ENCODE peak calls at places on chromosome 22, in ten cellular contexts. Q is progenitor cell of endocrine pancreas, A is BJ, N is cardiac muscle cell, Y is mesothelial cell of epicardium, B is colonic mucosa, W is lung, D is left ventricle myocardium inferior, G is heart left ventricle, E is foreskin keratinocyte. R is an unnamed sample.

GRCh38 chr22:37982938-37983859 is 1.2 kb downstream of the SOX10 start:
- DNase-seq in B (no peak), D (no peak), W (no peak), G (no peak), N (no peak), Y (peak; percentile 66), E (no peak), Q (peak; percentile 36), A (no peak), R (no peak)

GRCh38 chr22:45170001-45170466 is 6.3 kb downstream of the NUP50 start:
- DNase-seq in N (peak; percentile 32), D (no peak), W (no peak), B (no peak), Q (no peak), A (no peak), E (no peak), Y (no peak), G (no peak), R (no peak)

GRCh38 chr22:29245626-29246385 is 22.0 kb downstream of the RHBDD3 start:
- DNase-seq in G (peak; percentile 69), E (no peak), W (peak; percentile 67), Q (peak; percentile 64), B (peak; percentile 69), A (no peak), D (peak; percentile 66), Y (peak; percentile 81), N (peak; percentile 75), R (peak; percentile 79)

GRCh38 chr22:20273720-20274119 is 5.6 kb upstream of the RTN4R start:
- DNase-seq in A (no peak), W (no peak), Y (no peak), N (no peak), B (no peak), D (no peak), G (no peak), Q (no peak), E (no peak), R (no peak)

GRCh38 chr22:33844273-33844672 is 76.0 kb downstream of the LARGE1 start:
- DNase-seq in D (no peak), Y (no peak), E (no peak), N (no peak), W (no peak), G (no peak), B (no peak), Q (no peak), A (no peak), R (no peak)

GRCh38 chr22:24071686-24072085 is 60.6 kb downstream of the CABIN1 start:
- DNase-seq in G (no peak), A (no peak), W (no peak), B (no peak), D (no peak), N (no peak), Y (no peak), E (no peak), Q (no peak), R (no peak)

GRCh38 chr22:27283714-27284113 is 517.8 kb downstream of the MN1 start:
- DNase-seq in Y (no peak), A (no peak), E (no peak), D (no peak), N (no peak), W (no peak), B (no peak), Q (no peak), G (no peak), R (no peak)

GRCh38 chr22:29306175-29306829 is at the start of gene GAS2L1:
- DNase-seq in Q (peak; percentile 64), B (peak; percentile 90), A (no peak), D (peak; percentile 90), Y (peak; percentile 80), E (no peak), W (peak; percentile 77), G (peak; percentile 91), N (peak; percentile 88), R (peak; percentile 87)

GRCh38 chr22:24305260-24305692 is 34.6 kb downstream of the SPECC1L start:
- DNase-seq in Y (no peak), G (no peak), N (peak; percentile 57), D (no peak), Q (no peak), W (no peak), B (no peak), A (no peak), E (no peak), R (peak; percentile 48)

GRCh38 chr22:20979243-20979809 is 2.8 kb upstream of the LZTR1 start:
- DNase-seq in W (peak; percentile 78), D (peak; percentile 53), N (peak; percentile 93), A (no peak), Q (peak; percentile 70), Y (peak; percentile 70), G (peak; percentile 68), E (peak; percentile 77), B (peak; percentile 89), R (peak; percentile 83)

GRCh38 chr22:39303892-39304671 is 15.3 kb downstream of the RPL3 start:
- DNase-seq in Y (no peak), N (no peak), B (no peak), G (no peak), E (no peak), Q (no peak), A (no peak), D (no peak), W (no peak), R (no peak)

GRCh38 chr22:39308614-39309363 is 10.6 kb downstream of the RPL3 start:
- DNase-seq in B (no peak), G (peak; percentile 70), Q (no peak), N (peak; percentile 95), D (no peak), A (peak; percentile 82), E (peak; percentile 79), Y (no peak), W (peak; percentile 54), R (peak; percentile 96)

GRCh38 chr22:39303358-39303757 is 16.1 kb downstream of the RPL3 start:
- DNase-seq in Q (no peak), N (no peak), A (no peak), E (no peak), D (no peak), G (no peak), B (no peak), Y (no peak), W (no peak), R (no peak)

GRCh38 chr22:39309364-39309861 is 10.0 kb downstream of the RPL3 start:
- DNase-seq in Q (no peak), N (no peak), A (no peak), W (no peak), G (no peak), E (peak; percentile 80), Y (no peak), B (no peak), D (no peak), R (no peak)

GRCh38 chr22:39306456-39307361 is 12.7 kb downstream of the RPL3 start:
- DNase-seq in W (no peak), A (no peak), G (peak; percentile 66), Q (no peak), D (no peak), B (no peak), Y (no peak), E (no peak), N (no peak), R (peak; percentile 36)
- TF ChIP-seq CTCF in W (peak; percentile 3), A (peak; percentile 27), G (peak; percentile 54), Q (peak; percentile 51), D (peak; percentile 58), B (peak; percentile 20), Y (no peak), E (peak; percentile 68), N (peak; percentile 38), R (peak; percentile 22)

DNA sequence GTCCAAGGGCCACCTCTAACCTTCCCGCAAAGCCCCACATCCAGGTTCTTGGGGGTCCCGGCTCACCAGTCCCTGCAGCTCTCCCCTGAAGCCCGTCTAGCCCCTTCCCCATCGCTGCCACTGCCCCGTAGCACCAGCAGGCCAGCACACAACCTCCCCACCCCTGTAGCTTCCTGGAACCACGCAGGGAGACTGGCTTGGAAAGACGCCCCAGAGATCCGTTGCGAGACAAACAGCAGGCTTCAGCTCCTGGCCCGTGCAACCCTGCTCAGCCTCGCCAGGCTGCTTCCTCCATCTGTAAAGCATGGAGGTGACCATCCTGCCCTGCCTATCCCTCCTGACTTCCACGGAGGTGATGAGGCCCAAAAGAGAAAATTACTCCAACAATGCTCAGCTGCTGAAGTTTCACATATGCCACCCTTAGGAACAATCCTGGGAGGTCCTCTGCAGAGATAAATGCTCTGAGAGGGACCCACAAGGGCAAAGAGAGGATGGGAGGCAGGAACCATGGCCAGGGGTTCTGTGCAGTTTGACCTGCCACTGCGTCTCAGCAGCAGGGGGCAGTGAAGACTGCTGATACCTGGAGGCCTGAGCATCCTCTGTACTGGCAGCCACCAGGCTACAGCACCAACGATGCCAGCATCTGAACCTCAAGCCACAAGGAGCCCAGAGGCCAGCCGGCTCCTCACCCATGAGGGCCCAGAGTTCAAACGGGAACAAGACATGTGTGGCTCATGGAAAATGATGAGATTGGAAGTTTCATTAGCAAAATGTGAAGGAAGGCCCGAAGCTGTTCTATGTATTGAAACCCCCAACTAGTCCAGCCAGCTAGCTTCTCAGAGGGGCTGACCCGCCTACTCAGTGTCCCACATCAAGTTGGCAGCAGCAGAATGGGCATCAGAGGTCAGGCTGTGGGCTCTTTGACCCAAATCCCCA is 16.1 kb downstream of the DGCR2 start:
- DNase-seq in D (no peak), Y (no peak), B (no peak), G (no peak), E (no peak), N (no peak), W (no peak), A (no peak), Q (no peak), R (no peak)
- TF ChIP-seq CTCF in D (peak; percentile 32), Y (no peak), B (no peak), G (peak; percentile 10), E (peak; percentile 56), N (no peak), W (no peak), A (no peak), Q (peak; percentile 35), R (peak; percentile 29)

DNA sequence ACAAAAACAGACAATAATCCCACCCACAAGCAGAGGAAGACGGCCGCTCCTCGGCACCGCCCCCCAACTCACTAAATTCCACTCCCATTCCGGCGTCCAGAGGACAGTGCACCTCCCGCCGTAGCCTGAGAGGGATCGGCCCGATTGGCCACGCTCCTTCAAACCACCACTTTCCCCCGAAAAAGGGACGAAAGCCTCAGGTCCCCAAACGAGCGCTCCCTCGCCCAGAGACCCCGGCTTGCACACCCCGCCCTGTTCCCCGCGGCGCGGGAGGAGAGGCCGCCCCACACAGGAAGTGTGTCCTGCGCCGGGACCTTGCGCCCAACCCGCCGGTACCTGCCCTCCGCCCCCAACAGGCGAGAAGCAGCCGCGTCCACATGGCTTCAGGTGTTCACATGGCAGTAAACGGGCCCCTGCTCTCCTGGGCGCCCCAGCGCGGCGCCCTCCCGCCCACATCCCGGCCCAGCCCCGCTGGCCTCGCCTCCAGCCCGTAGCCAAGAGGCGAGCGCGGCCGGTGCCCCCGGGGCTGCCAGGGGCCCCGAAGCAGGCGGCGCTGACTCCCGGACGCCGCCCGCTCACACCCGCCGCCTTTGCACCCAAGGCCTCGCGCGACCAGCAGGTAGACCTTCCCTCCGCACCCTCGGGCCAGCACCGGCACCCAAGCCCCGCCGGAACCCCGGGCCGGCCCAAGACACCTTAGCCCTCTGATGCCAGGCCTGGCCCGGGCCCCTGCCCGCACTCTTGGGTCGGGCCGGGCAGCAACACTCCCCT is 861 bp downstream of the TCF20 start:
- DNase-seq in G (peak; percentile 50), D (peak; percentile 44), Y (peak; percentile 68), W (peak; percentile 64), N (peak; percentile 15), B (peak; percentile 87), Q (peak; percentile 62), E (no peak), A (no peak), R (peak; percentile 13)
- TF ChIP-seq CTCF in G (peak; percentile 18), D (no peak), Y (no peak), W (no peak), N (no peak), B (no peak), Q (peak; percentile 37), E (peak; percentile 41), A (no peak), R (no peak)

GRCh38 chr22:50691521-50691920 is 18.9 kb downstream of the SHANK3 start:
- DNase-seq in Y (peak; percentile 27), N (peak; percentile 62), Q (no peak), A (no peak), G (no peak), W (no peak), E (peak; percentile 9), D (no peak), B (no peak), R (peak; percentile 70)
- TF ChIP-seq CTCF in Y (peak; percentile 13), N (peak; percentile 64), Q (peak; percentile 61), A (peak; percentile 57), G (peak; percentile 51), W (no peak), E (peak; percentile 79), D (peak; percentile 53), B (peak; percentile 33), R (peak; percentile 54)